ENCODE peak calls at places on chromosomes 13 and 19, in four cellular contexts. S, P, N and T are unnamed samples.

GRCh38 chr19:12769689-12770088 is 5.7 kb downstream of the HOOK2 start:
- DNase-seq in S (peak; percentile 35), P (no peak), N (peak; percentile 73), T (no peak)

GRCh38 chr19:14030997-14031718 is 404 bp upstream of the IL27RA start:
- DNase-seq in S (no peak), P (no peak), N (no peak), T (no peak)

GRCh38 chr13:66794340-66795031 is 435.6 kb downstream of the PCDH9 start:
- DNase-seq in S (no peak), P (no peak), N (no peak), T (no peak)

GRCh38 chr13:81713201-81713600 is 1372.3 kb upstream of the SPRY2 start:
- DNase-seq in S (no peak), P (no peak), N (no peak), T (no peak)

GRCh38 chr13:109412232-109412935 is 374.0 kb downstream of the IRS2 start:
- DNase-seq in S (no peak), P (peak; percentile 31), N (peak; percentile 13), T (peak; percentile 33)

GRCh38 chr19:39998511-39998910 is 1.7 kb downstream of the ZNF546 start:
- DNase-seq in S (no peak), P (no peak), N (no peak), T (peak; percentile 76)

GRCh38 chr13:25180795-25181537 is 8.9 kb upstream of the AMER2 start:
- DNase-seq in S (no peak), P (no peak), N (no peak), T (no peak)

GRCh38 chr19:2150794-2151338 is 500 bp downstream of the AP3D1 start:
- DNase-seq in S (peak; percentile 58), P (no peak), N (no peak), T (no peak)

GRCh38 chr19:40369797-40370196 is 20.2 kb downstream of the HIPK4 start:
- DNase-seq in S (no peak), P (no peak), N (no peak), T (no peak)

GRCh38 chr13:59856281-59856810 is 307.4 kb downstream of the DIAPH3 start:
- DNase-seq in S (no peak), P (no peak), N (no peak), T (no peak)

GRCh38 chr13:110697842-110698241 is 8.1 kb downstream of the CARS2 start:
- DNase-seq in S (no peak), P (no peak), N (no peak), T (no peak)

GRCh38 chr13:26558912-26559485 is 1.5 kb downstream of the WASF3 start:
- DNase-seq in S (no peak), P (no peak), N (no peak), T (no peak)

GRCh38 chr19:1351324-1351947 is 32.3 kb upstream of the NDUFS7 start:
- DNase-seq in S (no peak), P (no peak), N (no peak), T (no peak)

GRCh38 chr19:37074819-37075362 is 3.3 kb upstream of the ZNF420 start:
- DNase-seq in S (no peak), P (no peak), N (no peak), T (no peak)

GRCh38 chr13:49082653-49083536 is 107.2 kb downstream of the FNDC3A start:
- DNase-seq in S (no peak), P (no peak), N (no peak), T (peak; percentile 96)

GRCh38 chr19:39307233-39307821 is 11.1 kb downstream of the IFNL1 start:
- DNase-seq in S (peak; percentile 38), P (no peak), N (no peak), T (no peak)

GRCh38 chr19:49936549-49936948 is 7.2 kb upstream of the NUP62 start:
- DNase-seq in S (no peak), P (no peak), N (no peak), T (no peak)

GRCh38 chr19:19321143-19321577 is 531 bp downstream of the MAU2 start:
- DNase-seq in S (peak; percentile 68), P (peak; percentile 27), N (no peak), T (no peak)

GRCh38 chr19:58248886-58249285 is 20.2 kb downstream of the ZNF544 start:
- DNase-seq in S (no peak), P (no peak), N (no peak), T (no peak)

GRCh38 chr19:1992759-1993260 is 22.7 kb downstream of the BTBD2 start:
- DNase-seq in S (peak; percentile 97), P (no peak), N (no peak), T (no peak)

GRCh38 chr19:35061583-35062373 is 20.3 kb downstream of the HPN start:
- DNase-seq in S (no peak), P (no peak), N (no peak), T (peak; percentile 34)

GRCh38 chr13:42333613-42334328 is 61.8 kb downstream of the AKAP11 start:
- DNase-seq in S (no peak), P (peak; percentile 3), N (no peak), T (peak; percentile 22)

GRCh38 chr19:6103217-6103644 is 7.1 kb downstream of the RFX2 start:
- DNase-seq in S (no peak), P (no peak), N (no peak), T (peak; percentile 87)

GRCh38 chr13:95044452-95045205 is 256.6 kb downstream of the ABCC4 start:
- DNase-seq in S (no peak), P (no peak), N (no peak), T (no peak)

GRCh38 chr13:72727417-72728289 is at the start of the genes BORA and MZT1:
- DNase-seq in S (peak; percentile 85), P (peak; percentile 80), N (peak; percentile 88), T (peak; percentile 98)

GRCh38 chr13:23630349-23631093 is 60.3 kb downstream of the TNFRSF19 start:
- DNase-seq in S (no peak), P (no peak), N (no peak), T (no peak)

GRCh38 chr19:51689751-51690358 is 3.3 kb upstream of the SPACA6 start:
- DNase-seq in S (peak; percentile 39), P (peak; percentile 57), N (no peak), T (no peak)

GRCh38 chr19:5968431-5969373 is 9.2 kb downstream of the RANBP3 start:
- DNase-seq in S (no peak), P (no peak), N (no peak), T (no peak)

GRCh38 chr19:35425682-35426081 is 22.4 kb upstream of the FFAR2 start:
- DNase-seq in S (no peak), P (no peak), N (no peak), T (no peak)

GRCh38 chr19:47652285-47652684 is 43.4 kb downstream of the BICRA start:
- DNase-seq in S (no peak), P (no peak), N (no peak), T (no peak)

DNA sequence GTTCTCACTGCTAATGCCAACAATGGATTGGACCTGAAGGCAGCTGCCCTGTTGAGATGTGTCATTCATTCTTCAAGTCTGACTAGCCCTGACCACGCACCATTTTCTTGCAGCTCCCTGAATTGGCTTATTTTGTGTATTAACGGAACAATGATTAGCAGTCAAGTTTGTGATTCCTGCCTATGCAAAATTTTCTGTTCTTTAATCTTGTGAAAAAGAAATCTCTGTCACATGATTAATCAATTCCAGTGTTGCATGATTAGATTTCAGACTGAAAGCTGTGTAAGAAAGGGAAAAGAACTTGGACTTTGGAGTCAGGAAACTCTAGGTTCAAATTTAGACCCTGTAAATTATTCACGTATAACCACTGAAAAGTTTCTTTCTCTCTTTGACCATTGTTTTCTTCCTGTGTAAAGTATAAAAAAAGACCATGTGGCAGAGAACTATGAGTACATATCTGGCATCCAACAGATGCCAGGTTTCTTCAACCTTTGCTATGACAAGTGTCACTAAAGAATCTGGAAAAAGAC is 64.5 kb upstream of the SLC10A2 start:
- DNase-seq in S (no peak), P (no peak), N (no peak), T (no peak)
- TF ChIP-seq MAFK in S (no peak), P (no peak), N (no peak), T (no peak)

GRCh38 chr13:44573071-44573470 is 3.1 kb downstream of the TSC22D1 start:
- DNase-seq in S (no peak), P (no peak), N (no peak), T (no peak)
- TF ChIP-seq MAFK in S (no peak), P (no peak), N (no peak), T (no peak)

GRCh38 chr13:37878496-37878895 is 8.9 kb upstream of the TRPC4 start:
- DNase-seq in S (no peak), P (no peak), N (no peak), T (peak; percentile 53)
- TF ChIP-seq MAFK in S (no peak), P (no peak), N (no peak), T (no peak)

GRCh38 chr19:4702764-4703163 is 20.9 kb downstream of the DPP9 start:
- DNase-seq in S (no peak), P (no peak), N (no peak), T (no peak)

GRCh38 chr19:4699826-4700572 is 23.6 kb downstream of the DPP9 start:
- DNase-seq in S (no peak), P (no peak), N (no peak), T (no peak)

GRCh38 chr19:4703671-4704316 is 19.8 kb downstream of the DPP9 start:
- DNase-seq in S (peak; percentile 28), P (no peak), N (no peak), T (no peak)

GRCh38 chr19:4700573-4700970 is 23.1 kb downstream of the DPP9 start:
- DNase-seq in S (no peak), P (no peak), N (no peak), T (no peak)

GRCh38 chr19:4701557-4701956 is 22.1 kb downstream of the DPP9 start:
- DNase-seq in S (no peak), P (no peak), N (no peak), T (no peak)
- TF ChIP-seq MAFK in S (no peak), P (no peak), N (no peak), T (no peak)

DNA sequence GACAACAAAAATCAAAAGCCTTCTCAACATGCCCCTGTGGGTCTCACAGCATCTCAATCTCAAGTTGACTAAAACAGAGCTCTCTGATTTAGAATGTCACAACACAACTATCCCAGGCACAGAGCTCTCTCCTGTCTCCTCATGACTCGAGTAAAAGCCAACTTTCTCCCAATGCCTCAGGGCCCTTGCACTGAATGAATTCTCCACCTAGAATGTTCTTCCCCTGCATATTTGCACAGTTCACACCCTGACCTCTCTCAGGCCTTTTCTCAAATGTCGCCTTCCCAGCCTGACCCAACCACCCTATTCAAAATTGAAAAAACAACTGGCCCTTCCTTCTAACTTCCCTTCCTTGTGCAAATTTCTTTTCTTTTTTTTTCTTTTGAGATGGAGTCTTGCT is 3.7 kb upstream of the SWSAP1 start:
- DNase-seq in S (no peak), P (no peak), N (no peak), T (no peak)
- TF ChIP-seq MAFK in S (no peak), P (no peak), N (no peak), T (no peak)